ENCODE peak calls at places on chromosomes 16 and 17, in five cellular contexts. One of them, this sample, is unnamed.

GRCh38 chr17:82083533-82084359 is 14.3 kb downstream of the FASN start:
- DNase-seq in A549: no peak
- DNase-seq in lung: no peak
- DNase-seq in stromal cell of bone marrow: no peak
- DNase-seq in psoas muscle: peak; percentile 53
- DNase-seq in this sample: no peak

GRCh38 chr17:2755941-2756724 is 6.7 kb upstream of the CCDC92B start:
- DNase-seq in A549: no peak
- DNase-seq in lung: no peak
- DNase-seq in stromal cell of bone marrow: no peak
- DNase-seq in psoas muscle: no peak
- DNase-seq in this sample: no peak

GRCh38 chr16:22912654-22913053 is 98.7 kb downstream of the HS3ST2 start:
- DNase-seq in A549: no peak
- DNase-seq in lung: no peak
- DNase-seq in stromal cell of bone marrow: no peak
- DNase-seq in psoas muscle: no peak
- DNase-seq in this sample: no peak

GRCh38 chr17:75588546-75589016 is 981 bp downstream of the MYO15B start:
- DNase-seq in A549: no peak
- DNase-seq in lung: peak; percentile 36
- DNase-seq in stromal cell of bone marrow: no peak
- DNase-seq in psoas muscle: peak; percentile 72
- DNase-seq in this sample: no peak

GRCh38 chr17:4205917-4206316 is 57.9 kb downstream of the ANKFY1 start:
- DNase-seq in A549: no peak
- DNase-seq in lung: no peak
- DNase-seq in stromal cell of bone marrow: no peak
- DNase-seq in psoas muscle: no peak
- DNase-seq in this sample: no peak

GRCh38 chr16:49855822-49856740 is at the start of gene ZNF423:
- DNase-seq in A549: no peak
- DNase-seq in lung: no peak
- DNase-seq in stromal cell of bone marrow: no peak
- DNase-seq in psoas muscle: peak; percentile 63
- DNase-seq in this sample: peak; percentile 29

GRCh38 chr16:70474320-70475053 is 20.1 kb downstream of the FCSK start:
- DNase-seq in A549: no peak
- DNase-seq in lung: no peak
- DNase-seq in stromal cell of bone marrow: no peak
- DNase-seq in psoas muscle: no peak
- DNase-seq in this sample: no peak

GRCh38 chr16:4511441-4512082 is 27.0 kb downstream of the CDIP1 start:
- DNase-seq in A549: peak; percentile 80
- DNase-seq in lung: peak; percentile 36
- DNase-seq in stromal cell of bone marrow: no peak
- DNase-seq in psoas muscle: no peak
- DNase-seq in this sample: peak; percentile 36

GRCh38 chr16:86494039-86494564 is 16.2 kb upstream of the FOXF1 start:
- DNase-seq in A549: no peak
- DNase-seq in lung: no peak
- DNase-seq in stromal cell of bone marrow: no peak
- DNase-seq in psoas muscle: no peak
- DNase-seq in this sample: no peak

GRCh38 chr16:57493767-57494166 is 7.5 kb upstream of the DOK4 start:
- DNase-seq in A549: no peak
- DNase-seq in lung: no peak
- DNase-seq in stromal cell of bone marrow: no peak
- DNase-seq in psoas muscle: no peak
- DNase-seq in this sample: no peak

GRCh38 chr17:71251936-71252335 is 868.9 kb upstream of the SOX9 start:
- DNase-seq in A549: no peak
- DNase-seq in lung: no peak
- DNase-seq in stromal cell of bone marrow: peak; percentile 75
- DNase-seq in psoas muscle: no peak
- DNase-seq in this sample: no peak

GRCh38 chr17:74840989-74841666 is 18.6 kb downstream of the GRIN2C start:
- DNase-seq in A549: no peak
- DNase-seq in lung: peak; percentile 45
- DNase-seq in stromal cell of bone marrow: peak; percentile 21
- DNase-seq in psoas muscle: peak; percentile 73
- DNase-seq in this sample: no peak

GRCh38 chr17:50087246-50087911 is 7.8 kb upstream of the PDK2 start:
- DNase-seq in A549: peak; percentile 93
- DNase-seq in lung: peak; percentile 66
- DNase-seq in stromal cell of bone marrow: no peak
- DNase-seq in psoas muscle: peak; percentile 85
- DNase-seq in this sample: peak; percentile 92

GRCh38 chr17:19024101-19025078 is 19.8 kb upstream of the FAM83G start:
- DNase-seq in A549: no peak
- DNase-seq in lung: no peak
- DNase-seq in stromal cell of bone marrow: peak; percentile 43
- DNase-seq in psoas muscle: peak; percentile 39
- DNase-seq in this sample: no peak

GRCh38 chr17:9817086-9817485 is 4.8 kb downstream of the GSG1L2 start:
- DNase-seq in A549: no peak
- DNase-seq in lung: peak; percentile 35
- DNase-seq in stromal cell of bone marrow: no peak
- DNase-seq in psoas muscle: no peak
- DNase-seq in this sample: no peak

GRCh38 chr16:48123104-48123788 is 32.5 kb downstream of the ABCC12 start:
- DNase-seq in A549: peak; percentile 94
- DNase-seq in lung: peak; percentile 30
- DNase-seq in stromal cell of bone marrow: peak; percentile 98
- DNase-seq in psoas muscle: no peak
- DNase-seq in this sample: peak; percentile 96

GRCh38 chr16:46916980-46917379 is 32.8 kb downstream of the GPT2 start:
- DNase-seq in A549: peak; percentile 25
- DNase-seq in lung: no peak
- DNase-seq in stromal cell of bone marrow: no peak
- DNase-seq in psoas muscle: peak; percentile 12
- DNase-seq in this sample: no peak

GRCh38 chr17:79833744-79834574 is 5.3 kb downstream of the CBX4 start:
- DNase-seq in A549: no peak
- DNase-seq in lung: no peak
- DNase-seq in stromal cell of bone marrow: no peak
- DNase-seq in psoas muscle: no peak
- DNase-seq in this sample: no peak

GRCh38 chr17:383771-384621 is 31.4 kb upstream of the RPH3AL start:
- DNase-seq in A549: no peak
- DNase-seq in lung: no peak
- DNase-seq in stromal cell of bone marrow: no peak
- DNase-seq in psoas muscle: no peak
- DNase-seq in this sample: no peak

GRCh38 chr17:32504166-32504990 is 17.6 kb downstream of the CDK5R1 start:
- DNase-seq in A549: no peak
- DNase-seq in lung: no peak
- DNase-seq in stromal cell of bone marrow: no peak
- DNase-seq in psoas muscle: no peak
- DNase-seq in this sample: peak; percentile 74

GRCh38 chr16:81583893-81584705 is 139.5 kb downstream of the CMIP start:
- DNase-seq in A549: peak; percentile 79
- DNase-seq in lung: peak; percentile 81
- DNase-seq in stromal cell of bone marrow: no peak
- DNase-seq in psoas muscle: no peak
- DNase-seq in this sample: no peak

GRCh38 chr16:79716645-79717323 is 116.2 kb upstream of the MAF start:
- DNase-seq in A549: no peak
- DNase-seq in lung: no peak
- DNase-seq in stromal cell of bone marrow: no peak
- DNase-seq in psoas muscle: no peak
- DNase-seq in this sample: no peak

GRCh38 chr17:48483471-48484131 is 47.2 kb downstream of the HOXB1 start:
- DNase-seq in A549: no peak
- DNase-seq in lung: no peak
- DNase-seq in stromal cell of bone marrow: peak; percentile 93
- DNase-seq in psoas muscle: no peak
- DNase-seq in this sample: peak; percentile 97

GRCh38 chr17:32223703-32224102 is 41.9 kb upstream of the RHBDL3 start:
- DNase-seq in A549: no peak
- DNase-seq in lung: no peak
- DNase-seq in stromal cell of bone marrow: no peak
- DNase-seq in psoas muscle: no peak
- DNase-seq in this sample: no peak

GRCh38 chr17:8713878-8714277 is 30.8 kb downstream of the CCDC42 start:
- DNase-seq in A549: no peak
- DNase-seq in lung: no peak
- DNase-seq in stromal cell of bone marrow: no peak
- DNase-seq in psoas muscle: no peak
- DNase-seq in this sample: no peak

GRCh38 chr17:15342460-15342859 is 1.1 kb upstream of the TEKT3 start:
- DNase-seq in A549: no peak
- DNase-seq in lung: no peak
- DNase-seq in stromal cell of bone marrow: peak; percentile 47
- DNase-seq in psoas muscle: no peak
- DNase-seq in this sample: no peak